ENCODE peak calls at places on chromosomes 6 and 20, in ten cellular contexts. X is ELR, M is ascending aorta, G is transverse colon, B is upper lobe of right lung, I is left ventricle myocardium superior, E is GM23248, F is putamen, L is NCI-H748 treated with DMSO at 0.1 percent for 48 hours, Z is EL. H is an unnamed sample.

GRCh38 chr6:12911387-12911960 is 194.9 kb downstream of the PHACTR1 start:
- DNase-seq in G (no peak), E (peak), M (no peak), F (peak), X (peak), Z (peak), B (no peak), L (peak), I (no peak), H (no peak)

GRCh38 chr20:10280016-10280908 is 61.6 kb downstream of the SNAP25 start:
- DNase-seq in I (no peak), E (peak), Z (peak), F (no peak), X (peak), B (no peak), M (no peak), G (no peak), L (no peak), H (no peak)

GRCh38 chr6:137341721-137342195 is 122.6 kb upstream of the IFNGR1 start:
- DNase-seq in X (peak), L (no peak), I (peak), G (peak), B (no peak), F (peak), Z (peak), E (peak), M (no peak), H (peak)

GRCh38 chr6:125196613-125197012 is 43.0 kb downstream of the TPD52L1 start:
- DNase-seq in M (no peak), L (no peak), I (no peak), E (no peak), G (no peak), B (no peak), X (no peak), Z (no peak), F (peak), H (no peak)

GRCh38 chr6:152696543-152696942 is 1.2 kb upstream of the MYCT1 start:
- DNase-seq in I (no peak), M (no peak), L (no peak), Z (peak), E (peak), X (peak), B (no peak), G (no peak), F (no peak), H (no peak)

GRCh38 chr6:35017461-35018183 is 123.5 kb downstream of the TCP11 start:
- DNase-seq in L (no peak), E (peak), G (peak), M (no peak), I (peak), F (no peak), B (peak), Z (no peak), X (no peak), H (no peak)

GRCh38 chr20:7843613-7844012 is 96.6 kb downstream of the HAO1 start:
- DNase-seq in G (no peak), Z (no peak), E (peak), I (peak), L (no peak), B (no peak), M (no peak), X (no peak), F (peak), H (no peak)

GRCh38 chr6:3911614-3912336 is 62.6 kb downstream of the FAM50B start:
- DNase-seq in X (peak), I (peak), Z (peak), G (no peak), E (peak), F (no peak), B (no peak), M (peak), L (no peak), H (no peak)

GRCh38 chr6:30352550-30352949 is 7.6 kb downstream of the RPP21 start:
- DNase-seq in B (no peak), F (no peak), Z (no peak), I (no peak), G (no peak), M (no peak), E (no peak), X (no peak), L (no peak), H (no peak)

GRCh38 chr6:121480099-121480713 is 44.8 kb downstream of the GJA1 start:
- DNase-seq in I (no peak), B (no peak), L (no peak), E (no peak), G (no peak), F (no peak), X (no peak), M (no peak), Z (no peak), H (no peak)

GRCh38 chr6:87436435-87436834 is 28.7 kb downstream of the CFAP206 start:
- DNase-seq in Z (peak), M (no peak), X (peak), I (no peak), L (no peak), B (no peak), E (peak), G (peak), F (peak), H (no peak)

H was measured in Right ventricle myocardium inferior.